ENCODE peak calls at places on chromosomes 4 and X, in eight cellular contexts. L is fibroblast of lung, P is lower leg skin, A is adipocyte, C is psoas muscle, W is AG10803, B is body of pancreas, I is AG09309. Y is an unnamed sample.

GRCh38 chrX:154002215-154002719 is 17.4 kb downstream of the IRAK1 start:
- DNase-seq in I (peak), B (no peak), P (no peak), C (no peak), L (peak), A (peak), W (peak), Y (no peak)

GRCh38 chrX:8201896-8202331 is 30.8 kb upstream of the VCX2 start:
- DNase-seq in A (no peak), I (no peak), B (no peak), C (no peak), P (no peak), W (no peak), L (peak), Y (peak)

GRCh38 chr4:74426101-74426500 is 18.8 kb upstream of the AREG start:
- DNase-seq in C (no peak), I (no peak), L (peak), A (peak), W (peak), B (no peak), P (no peak), Y (peak)

GRCh38 chrX:19649227-19650009 is 134.1 kb upstream of the MAP3K15 start:
- DNase-seq in B (no peak), I (peak), A (peak), P (no peak), L (no peak), W (peak), C (no peak), Y (no peak)

GRCh38 chr4:102529977-102530376 is 28.8 kb downstream of the NFKB1 start:
- DNase-seq in B (no peak), P (no peak), C (no peak), I (no peak), A (no peak), W (no peak), L (no peak), Y (no peak)

GRCh38 chrX:154593201-154593600 is 8.3 kb downstream of the CTAG1A start:
- DNase-seq in B (no peak), I (no peak), C (no peak), P (peak), W (no peak), A (no peak), L (no peak), Y (no peak)

GRCh38 chr4:5500165-5500564 is 208.2 kb downstream of the EVC2 start:
- DNase-seq in I (no peak), B (no peak), A (peak), L (peak), C (no peak), P (no peak), W (peak), Y (no peak)

GRCh38 chr4:173008436-173008835 is 160.2 kb upstream of the GALNT7 start:
- DNase-seq in P (no peak), C (no peak), B (no peak), W (no peak), A (no peak), I (no peak), L (no peak), Y (no peak)

GRCh38 chrX:1385824-1386223 is 6.1 kb downstream of the SLC25A6 start:
- DNase-seq in A (no peak), W (no peak), L (no peak), B (no peak), P (peak), I (no peak), C (no peak), Y (peak)

GRCh38 chr4:39357002-39357401 is 9.2 kb downstream of the RFC1 start:
- DNase-seq in P (no peak), I (no peak), W (no peak), A (no peak), L (no peak), C (no peak), B (no peak), Y (no peak)

GRCh38 chr4:167897116-167897515 is 195.2 kb upstream of the ANXA10 start:
- DNase-seq in I (peak), C (no peak), W (peak), P (no peak), A (peak), B (peak), L (peak), Y (no peak)
- H3K4me3 ChIP-seq in I (no peak), C (no peak), W (no peak), P (no peak), A (no peak), B (no peak), L (no peak), Y (no peak)

GRCh38 chr4:58063761-58064160 is 953.6 kb upstream of the IGFBP7 start:
- DNase-seq in C (no peak), I (no peak), W (no peak), L (no peak), A (no peak), P (no peak), B (no peak), Y (no peak)
- H3K4me3 ChIP-seq in C (no peak), I (no peak), W (no peak), L (no peak), A (no peak), P (no peak), B (no peak), Y (no peak)

DNA sequence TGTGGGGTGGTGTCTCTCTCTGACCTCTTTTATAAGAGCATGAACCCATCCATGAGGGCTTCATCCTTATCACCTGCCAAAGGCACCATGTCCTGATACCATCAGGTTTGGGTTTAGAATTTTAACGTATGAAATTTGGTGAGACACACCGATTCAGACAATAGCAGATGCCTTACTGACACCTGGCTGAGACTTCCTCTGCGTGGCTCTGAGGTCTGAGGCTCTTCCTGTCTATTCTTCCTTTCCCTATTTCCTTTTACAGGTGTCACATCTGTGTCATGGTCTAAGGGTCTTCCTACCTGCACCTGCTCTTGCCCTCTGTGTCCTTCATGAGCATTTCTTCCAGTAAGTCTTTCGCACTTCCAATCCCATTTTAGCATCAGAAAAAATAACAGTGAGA is 320.8 kb upstream of the CLNK start:
- DNase-seq in W (no peak), I (no peak), C (no peak), A (no peak), B (no peak), P (no peak), L (no peak), Y (no peak)
- H3K4me3 ChIP-seq in W (no peak), I (no peak), C (no peak), A (no peak), B (no peak), P (no peak), L (no peak), Y (no peak)

DNA sequence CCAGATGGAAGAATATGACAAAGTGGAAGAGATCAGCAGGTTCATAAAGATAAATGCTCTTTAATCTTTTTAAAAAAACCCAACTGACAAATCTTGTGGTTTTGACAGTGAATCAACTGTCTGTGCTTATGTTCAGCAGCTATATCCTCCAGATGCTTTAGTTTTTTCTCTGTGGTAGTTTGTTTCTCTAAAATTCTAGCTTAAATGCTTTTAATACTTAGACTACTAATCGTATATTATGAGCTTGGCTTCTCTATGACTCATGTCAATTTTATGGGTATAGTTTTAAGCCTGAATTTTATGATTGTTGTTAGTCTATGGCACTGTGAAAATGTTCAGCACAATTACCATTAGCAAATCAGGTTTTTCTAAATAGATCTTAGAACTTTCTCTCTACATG is 13.0 kb downstream of the HHIP start:
- DNase-seq in A (no peak), I (peak), W (no peak), B (no peak), L (peak), P (no peak), C (no peak), Y (no peak)
- H3K4me3 ChIP-seq in A (no peak), I (no peak), W (no peak), B (no peak), L (no peak), P (no peak), C (no peak), Y (no peak)

GRCh38 chr4:184812181-184812542 is 13.6 kb downstream of the ACSL1 start:
- DNase-seq in L (no peak), A (no peak), P (no peak), C (no peak), W (no peak), I (no peak), B (no peak), Y (no peak)

GRCh38 chr4:184815046-184815877 is 10.5 kb downstream of the ACSL1 start:
- DNase-seq in P (peak), I (no peak), A (peak), C (peak), W (peak), B (peak), L (peak), Y (peak)

GRCh38 chr4:184812651-184813181 is 13.1 kb downstream of the ACSL1 start:
- DNase-seq in W (no peak), C (no peak), I (no peak), P (peak), L (peak), B (no peak), A (peak), Y (no peak)

GRCh38 chr4:184816962-184817361 is 8.8 kb downstream of the ACSL1 start:
- DNase-seq in I (no peak), L (no peak), C (no peak), W (no peak), A (no peak), P (no peak), B (no peak), Y (no peak)

GRCh38 chr4:184814686-184815045 is 11.1 kb downstream of the ACSL1 start:
- DNase-seq in L (peak), C (no peak), W (peak), A (peak), B (no peak), P (peak), I (no peak), Y (no peak)
- H3K4me3 ChIP-seq in L (no peak), C (peak), W (peak), A (peak), B (no peak), P (no peak), I (no peak), Y (no peak)

DNA sequence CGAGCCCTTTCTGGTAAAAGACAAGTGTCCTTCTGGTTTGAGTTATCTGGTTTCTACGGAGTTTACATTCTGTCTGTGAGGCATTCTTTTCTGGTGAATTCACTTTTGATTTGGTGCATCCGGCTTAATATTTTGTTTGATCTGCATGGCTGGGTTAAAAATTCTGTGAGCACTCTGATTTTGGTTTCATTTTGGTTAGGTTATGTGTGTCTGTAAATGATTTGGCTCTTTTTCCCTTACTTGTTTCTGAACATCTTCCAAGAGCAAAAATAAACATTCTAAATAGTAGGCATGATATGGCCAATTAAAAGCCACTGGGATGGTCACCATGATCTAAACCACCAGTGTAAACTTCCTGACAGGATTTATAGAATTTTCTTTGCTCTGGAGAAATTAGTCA is 85.7 kb upstream of the PTPN13 start:
- DNase-seq in B (no peak), A (peak), C (no peak), I (peak), W (peak), L (peak), P (no peak), Y (peak)
- H3K4me3 ChIP-seq in B (no peak), A (peak), C (no peak), I (no peak), W (peak), L (peak), P (no peak), Y (peak)

GRCh38 chr4:150581206-150581605 is 745 bp upstream of the MAB21L2 start:
- DNase-seq in L (no peak), W (no peak), C (no peak), B (no peak), A (peak), P (no peak), I (no peak), Y (no peak)

GRCh38 chr4:150580244-150580643 is 1.7 kb upstream of the MAB21L2 start:
- DNase-seq in B (no peak), W (no peak), P (no peak), C (no peak), L (no peak), A (peak), I (no peak), Y (no peak)

GRCh38 chr4:150577786-150578185 is 4.2 kb upstream of the MAB21L2 start:
- DNase-seq in P (no peak), B (no peak), L (no peak), C (no peak), A (peak), W (no peak), I (no peak), Y (no peak)

GRCh38 chr4:150579591-150580234 is 2.2 kb upstream of the MAB21L2 start:
- DNase-seq in W (peak), A (peak), L (peak), C (peak), B (no peak), I (no peak), P (no peak), Y (no peak)

DNA sequence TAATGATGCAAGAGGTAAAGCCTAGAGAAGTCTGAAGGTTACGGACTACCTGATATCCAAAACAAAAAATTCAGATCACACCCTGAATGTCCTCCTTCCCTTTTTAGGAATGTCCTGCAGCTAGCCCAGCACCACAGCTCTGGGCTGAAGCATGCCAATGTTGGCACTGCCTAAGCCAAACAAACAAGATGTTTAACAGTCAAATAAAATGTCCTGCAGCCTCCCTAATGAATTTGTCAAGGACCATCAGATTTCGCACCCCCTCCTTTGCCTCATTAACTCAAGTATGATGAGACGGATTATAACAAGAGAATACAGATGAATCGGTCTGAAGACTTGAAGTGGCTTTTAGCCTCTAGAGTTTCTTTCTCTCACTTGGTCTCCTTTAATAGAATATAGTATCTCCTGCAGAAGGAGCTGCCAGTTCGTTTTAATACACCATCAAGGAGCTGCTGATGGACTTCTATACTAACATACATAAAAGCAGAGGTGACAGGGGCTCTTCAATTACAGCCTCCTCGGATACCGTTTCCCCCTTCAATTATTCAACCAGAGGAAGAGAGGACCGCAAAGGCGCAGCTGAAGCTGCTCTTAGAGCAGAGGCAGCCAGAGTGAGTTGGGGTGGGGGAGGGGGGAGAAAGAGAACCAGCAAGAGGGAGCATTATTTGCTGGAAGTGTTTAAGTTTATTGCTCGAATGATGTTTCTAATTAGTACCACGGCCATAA is 3.0 kb upstream of the MAB21L2 start:
- DNase-seq in C (no peak), P (no peak), L (peak), A (peak), I (no peak), B (peak), W (no peak), Y (no peak)
- H3K4me3 ChIP-seq in C (peak), P (no peak), L (peak), A (peak), I (no peak), B (no peak), W (peak), Y (no peak)

GRCh38 chr4:156968479-156968984 is 3.1 kb downstream of the PDGFC start:
- DNase-seq in I (peak), W (peak), B (peak), P (peak), C (peak), L (peak), A (peak), Y (peak)
- H3K4me3 ChIP-seq in I (peak), W (peak), B (no peak), P (no peak), C (peak), L (peak), A (peak), Y (peak)

GRCh38 chr4:184470785-184471110 is 3.6 kb downstream of the IRF2 start:
- DNase-seq in C (no peak), I (no peak), P (no peak), B (no peak), L (no peak), W (no peak), A (no peak), Y (no peak)
- H3K4me3 ChIP-seq in C (no peak), I (no peak), P (no peak), B (no peak), L (no peak), W (no peak), A (no peak), Y (no peak)